ENCODE peak calls at places on chromosomes 1 and 21, in nine cellular contexts. W is transverse colon, O is HL-60, F is uterus, U is AG04450, L is hepatocyte, X is GM23248, I is mesendoderm, B is tibial nerve. N is an unnamed sample.

GRCh38 chr1:162538815-162539431 is 22.6 kb upstream of the UAP1 start:
- DNase-seq in L (no peak), W (no peak), U (peak; percentile 75), F (no peak), B (no peak), I (peak; percentile 7), X (peak; percentile 94), O (no peak), N (no peak)

GRCh38 chr1:22349302-22350043 is 102.2 kb upstream of the ZBTB40 start:
- DNase-seq in I (no peak), O (no peak), L (no peak), X (no peak), F (no peak), B (no peak), U (no peak), W (no peak), N (no peak)

GRCh38 chr1:17581389-17582123 is 42.1 kb downstream of the ARHGEF10L start:
- DNase-seq in F (no peak), O (no peak), B (no peak), I (no peak), L (no peak), X (no peak), W (no peak), U (no peak), N (no peak)

GRCh38 chr1:65477414-65478378 is 57.2 kb downstream of the LEPR start:
- DNase-seq in X (peak; percentile 25), W (no peak), F (no peak), I (no peak), L (no peak), U (no peak), O (no peak), B (no peak), N (no peak)

GRCh38 chr1:234925440-234926251 is 203.0 kb downstream of the TOMM20 start:
- DNase-seq in X (peak; percentile 98), I (peak; percentile 96), W (no peak), F (peak; percentile 59), O (no peak), U (peak; percentile 97), L (peak; percentile 87), B (no peak), N (peak; percentile 71)

GRCh38 chr21:38950388-38951094 is 144.8 kb downstream of the ETS2 start:
- DNase-seq in L (peak; percentile 77), W (peak; percentile 73), X (peak; percentile 53), U (no peak), B (no peak), O (no peak), I (no peak), F (peak; percentile 46), N (no peak)

GRCh38 chr1:89725016-89725380 is 92.1 kb downstream of the LRRC8C start:
- DNase-seq in L (peak; percentile 27), B (no peak), U (peak; percentile 81), W (peak; percentile 10), O (no peak), I (no peak), F (no peak), X (peak; percentile 94), N (no peak)

GRCh38 chr1:15168479-15168878 is 14.9 kb downstream of the TMEM51 start:
- DNase-seq in W (no peak), I (no peak), L (no peak), F (no peak), B (no peak), U (peak; percentile 86), X (peak; percentile 82), O (no peak), N (no peak)

GRCh38 chr1:58764294-58764978 is 19.4 kb downstream of the JUN start:
- DNase-seq in X (peak; percentile 90), U (no peak), O (no peak), W (no peak), I (no peak), B (no peak), L (no peak), F (no peak), N (no peak)

GRCh38 chr1:214305164-214305751 is 24.3 kb downstream of the SMYD2 start:
- DNase-seq in W (no peak), X (no peak), O (no peak), U (no peak), L (no peak), I (no peak), B (no peak), F (no peak), N (no peak)

GRCh38 chr1:214306270-214306669 is 25.3 kb downstream of the SMYD2 start:
- DNase-seq in O (no peak), B (no peak), U (no peak), W (no peak), L (no peak), F (no peak), X (no peak), I (no peak), N (no peak)

GRCh38 chr1:214303106-214303505 is 22.1 kb downstream of the SMYD2 start:
- DNase-seq in B (no peak), F (no peak), U (no peak), L (no peak), W (no peak), X (peak; percentile 40), O (no peak), I (no peak), N (no peak)

GRCh38 chr1:214303538-214303937 is 22.6 kb downstream of the SMYD2 start:
- DNase-seq in F (no peak), I (no peak), O (no peak), W (no peak), X (peak; percentile 63), L (no peak), B (no peak), U (no peak), N (no peak)
- H3K4me3 ChIP-seq in F (no peak overlapping the region), I (no peak overlapping the region), O (no peak overlapping the region), W (no peak overlapping the region), X (peak overlapping the region; percentile 10), L (no peak overlapping the region), B (no peak overlapping the region), U (peak overlapping the region; percentile 41), N (peak overlapping the region; percentile 57)

GRCh38 chr1:204932573-204932909 is 61.9 kb downstream of the NFASC start:
- DNase-seq in F (no peak), I (no peak), U (no peak), X (no peak), O (no peak), L (no peak), B (no peak), W (no peak), N (peak; percentile 29)
- H3K27ac ChIP-seq in F (no peak overlapping the region), I (no peak overlapping the region), U (no peak overlapping the region), X (no peak overlapping the region), O (no peak overlapping the region), L (no peak overlapping the region), B (no peak overlapping the region), W (no peak overlapping the region), N (no peak overlapping the region)

DNA sequence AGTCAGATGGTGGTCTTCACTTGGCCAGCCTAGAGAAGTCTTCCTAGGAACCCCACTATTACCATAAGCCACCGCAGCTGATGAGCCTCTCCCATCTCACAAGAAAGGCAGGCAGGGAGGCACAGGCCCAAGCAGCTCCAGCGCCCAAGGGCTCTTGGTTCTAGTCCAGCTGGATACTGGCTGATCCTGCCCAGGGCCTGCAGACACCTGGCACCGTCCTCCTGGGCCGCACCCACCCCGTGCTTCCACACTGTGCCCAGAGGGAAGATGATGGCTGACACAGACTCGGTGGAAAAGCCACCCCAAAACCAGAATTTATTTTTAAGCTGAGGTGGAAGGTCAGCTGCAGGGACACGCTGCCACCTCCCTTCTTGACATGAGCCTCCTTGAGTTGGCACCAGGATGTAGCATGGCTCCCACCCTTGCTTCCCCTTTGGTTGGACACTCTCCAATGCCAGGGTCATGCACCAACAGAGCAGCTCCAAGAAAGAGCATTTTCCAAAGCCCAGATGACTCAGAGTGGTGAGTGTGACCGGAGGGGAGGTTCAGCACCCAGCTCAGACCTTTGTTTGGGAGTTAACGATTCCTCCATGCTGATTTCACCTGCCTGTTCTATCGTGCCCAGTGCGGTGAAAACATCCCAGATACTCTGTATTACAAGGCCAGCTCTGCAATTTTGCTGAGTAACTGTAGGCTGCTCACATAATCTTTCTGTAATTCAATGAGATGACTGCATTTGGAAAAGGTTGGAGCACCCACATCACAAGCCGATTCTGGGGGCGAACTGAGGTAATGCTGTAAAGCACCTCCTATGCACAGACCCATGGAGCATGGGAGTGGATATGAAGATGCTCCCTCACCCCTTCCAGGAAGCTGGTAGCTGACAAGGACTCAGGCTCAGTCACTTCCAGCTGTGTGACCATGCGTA is 63.1 kb upstream of the SLC2A1 start:
- DNase-seq in W (no peak), L (no peak), O (no peak), X (no peak), I (no peak), F (no peak), B (no peak), U (no peak), N (no peak)
- H3K4me3 ChIP-seq in W (no peak overlapping the region), L (no peak overlapping the region), O (no peak overlapping the region), X (no peak overlapping the region), I (no peak overlapping the region), F (no peak overlapping the region), B (no peak overlapping the region), U (no peak overlapping the region), N (no peak overlapping the region)

DNA sequence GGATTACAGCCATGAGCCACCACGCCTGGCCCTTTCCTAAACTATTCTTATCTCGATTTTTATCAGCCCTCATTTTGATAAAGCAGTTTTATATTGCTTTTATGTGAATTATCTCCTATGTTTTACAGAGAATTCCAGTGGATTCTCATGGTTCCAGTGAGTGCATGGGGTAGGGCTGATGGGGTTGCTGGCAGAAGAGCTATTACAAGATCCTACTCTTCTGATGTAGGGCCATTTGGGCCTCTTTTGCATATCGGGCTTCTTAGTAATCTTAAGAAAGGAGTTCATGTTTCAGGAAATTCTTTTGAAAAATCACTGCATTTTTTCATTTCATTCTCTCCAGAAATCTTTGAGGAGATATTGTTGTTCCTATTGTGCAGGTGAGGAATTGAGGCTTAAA is 187.7 kb downstream of the PBX1 start:
- DNase-seq in X (no peak), F (no peak), W (no peak), O (no peak), U (no peak), B (no peak), I (no peak), L (no peak), N (no peak)
- H3K27ac ChIP-seq in X (no peak overlapping the region), F (peak overlapping the region; percentile 91), W (peak overlapping the region; percentile 64), O (no peak overlapping the region), U (no peak overlapping the region), B (no peak overlapping the region), I (no peak overlapping the region), L (peak overlapping the region; percentile 78), N (no peak overlapping the region)

GRCh38 chr1:100896481-100896982 is 642 bp downstream of the SLC30A7 start:
- DNase-seq in U (no peak), B (no peak), F (no peak), I (peak; percentile 83), X (peak; percentile 74), L (peak; percentile 70), W (peak; percentile 40), O (no peak), N (no peak)
- H3K4me3 ChIP-seq in U (peak overlapping the region; percentile 85), B (peak overlapping the region; percentile 78), F (peak overlapping the region; percentile 84), I (peak overlapping the region; percentile 99), X (peak overlapping the region; percentile 95), L (peak overlapping the region; percentile 79), W (peak overlapping the region; percentile 78), O (peak overlapping the region; percentile 75), N (peak overlapping the region; percentile 93)